ENCODE peak calls at places on chromosomes 7 and 10, in eight cellular contexts. One of them, this sample, is unnamed.

GRCh38 chr10:18204050-18204449 is 63.8 kb downstream of the CACNB2 start:
- DNase-seq in HL-60: no peak
- DNase-seq in prostate gland: no peak
- DNase-seq in HCT116: no peak
- DNase-seq in sigmoid colon: no peak
- DNase-seq in GM23338: no peak
- DNase-seq in endothelial cell of umbilical vein: no peak
- DNase-seq in Panc1: no peak
- DNase-seq in this sample: no peak

GRCh38 chr7:130491841-130492518 is at the start of gene MEST:
- DNase-seq in HL-60: no peak
- DNase-seq in prostate gland: peak
- DNase-seq in HCT116: no peak
- DNase-seq in sigmoid colon: no peak
- DNase-seq in GM23338: peak
- DNase-seq in endothelial cell of umbilical vein: peak
- DNase-seq in Panc1: no peak
- DNase-seq in this sample: peak

GRCh38 chr7:113392841-113393540 is 274.6 kb upstream of the SMIM30 start:
- DNase-seq in HL-60: no peak
- DNase-seq in prostate gland: no peak
- DNase-seq in HCT116: no peak
- DNase-seq in sigmoid colon: no peak
- DNase-seq in GM23338: no peak
- DNase-seq in endothelial cell of umbilical vein: no peak
- DNase-seq in Panc1: no peak
- DNase-seq in this sample: no peak

GRCh38 chr10:105682911-105683310 is 1041.8 kb downstream of the SORCS3 start:
- DNase-seq in HL-60: no peak
- DNase-seq in prostate gland: no peak
- DNase-seq in HCT116: no peak
- DNase-seq in sigmoid colon: no peak
- DNase-seq in GM23338: no peak
- DNase-seq in endothelial cell of umbilical vein: no peak
- DNase-seq in Panc1: no peak
- DNase-seq in this sample: no peak

GRCh38 chr10:71040890-71041590 is 152.7 kb upstream of the PCBD1 start:
- DNase-seq in HL-60: no peak
- DNase-seq in prostate gland: no peak
- DNase-seq in HCT116: no peak
- DNase-seq in sigmoid colon: no peak
- DNase-seq in GM23338: no peak
- DNase-seq in endothelial cell of umbilical vein: no peak
- DNase-seq in Panc1: no peak
- DNase-seq in this sample: no peak

GRCh38 chr10:52740913-52741675 is 31.5 kb downstream of the MBL2 start:
- DNase-seq in HL-60: peak
- DNase-seq in prostate gland: no peak
- DNase-seq in HCT116: peak
- DNase-seq in sigmoid colon: no peak
- DNase-seq in GM23338: peak
- DNase-seq in endothelial cell of umbilical vein: peak
- DNase-seq in Panc1: peak
- DNase-seq in this sample: no peak

GRCh38 chr10:52215745-52216361 is 98.2 kb upstream of the DKK1 start:
- DNase-seq in HL-60: peak
- DNase-seq in prostate gland: peak
- DNase-seq in HCT116: peak
- DNase-seq in sigmoid colon: no peak
- DNase-seq in GM23338: peak
- DNase-seq in endothelial cell of umbilical vein: peak
- DNase-seq in Panc1: peak
- DNase-seq in this sample: no peak

GRCh38 chr10:97701438-97702064 is 12.0 kb upstream of the MARVELD1 start:
- DNase-seq in HL-60: peak
- DNase-seq in prostate gland: peak
- DNase-seq in HCT116: no peak
- DNase-seq in sigmoid colon: no peak
- DNase-seq in GM23338: peak
- DNase-seq in endothelial cell of umbilical vein: peak
- DNase-seq in Panc1: peak
- DNase-seq in this sample: no peak

GRCh38 chr10:50362547-50363125 is 111.3 kb upstream of the ASAH2 start:
- DNase-seq in HL-60: no peak
- DNase-seq in prostate gland: no peak
- DNase-seq in HCT116: no peak
- DNase-seq in sigmoid colon: no peak
- DNase-seq in GM23338: no peak
- DNase-seq in endothelial cell of umbilical vein: no peak
- DNase-seq in Panc1: no peak
- DNase-seq in this sample: no peak

GRCh38 chr10:74882427-74882826 is 56.0 kb downstream of the KAT6B start:
- DNase-seq in HL-60: no peak
- DNase-seq in prostate gland: no peak
- DNase-seq in HCT116: no peak
- DNase-seq in sigmoid colon: no peak
- DNase-seq in GM23338: no peak
- DNase-seq in endothelial cell of umbilical vein: no peak
- DNase-seq in Panc1: no peak
- DNase-seq in this sample: no peak

GRCh38 chr7:30252885-30253795 is 31.3 kb upstream of the ZNRF2 start:
- DNase-seq in HL-60: no peak
- DNase-seq in prostate gland: peak
- DNase-seq in HCT116: no peak
- DNase-seq in sigmoid colon: peak
- DNase-seq in GM23338: no peak
- DNase-seq in endothelial cell of umbilical vein: peak
- DNase-seq in Panc1: no peak
- DNase-seq in this sample: peak

GRCh38 chr10:126242352-126243260 is 145.7 kb downstream of the ADAM12 start:
- DNase-seq in HL-60: no peak
- DNase-seq in prostate gland: peak
- DNase-seq in HCT116: no peak
- DNase-seq in sigmoid colon: no peak
- DNase-seq in GM23338: no peak
- DNase-seq in endothelial cell of umbilical vein: no peak
- DNase-seq in Panc1: no peak
- DNase-seq in this sample: no peak

GRCh38 chr7:100476903-100477870 is 1.8 kb downstream of the TSC22D4 start:
- DNase-seq in HL-60: peak
- DNase-seq in prostate gland: no peak
- DNase-seq in HCT116: no peak
- DNase-seq in sigmoid colon: no peak
- DNase-seq in GM23338: peak
- DNase-seq in endothelial cell of umbilical vein: peak
- DNase-seq in Panc1: no peak
- DNase-seq in this sample: peak

GRCh38 chr7:105009667-105010537 is 4.1 kb upstream of the KMT2E start:
- DNase-seq in HL-60: no peak
- DNase-seq in prostate gland: no peak
- DNase-seq in HCT116: no peak
- DNase-seq in sigmoid colon: no peak
- DNase-seq in GM23338: no peak
- DNase-seq in endothelial cell of umbilical vein: peak
- DNase-seq in Panc1: no peak
- DNase-seq in this sample: no peak

GRCh38 chr10:73899401-73899780 is 11.5 kb upstream of the PLAU start:
- DNase-seq in HL-60: peak
- DNase-seq in prostate gland: no peak
- DNase-seq in HCT116: peak
- DNase-seq in sigmoid colon: no peak
- DNase-seq in GM23338: no peak
- DNase-seq in endothelial cell of umbilical vein: peak
- DNase-seq in Panc1: no peak
- DNase-seq in this sample: no peak

GRCh38 chr7:16034353-16034752 is 347.9 kb upstream of the MEOX2 start:
- DNase-seq in HL-60: no peak
- DNase-seq in prostate gland: no peak
- DNase-seq in HCT116: no peak
- DNase-seq in sigmoid colon: no peak
- DNase-seq in GM23338: no peak
- DNase-seq in endothelial cell of umbilical vein: peak
- DNase-seq in Panc1: no peak
- DNase-seq in this sample: no peak

GRCh38 chr10:70760271-70760787 is 24.8 kb downstream of the TBATA start:
- DNase-seq in HL-60: no peak
- DNase-seq in prostate gland: no peak
- DNase-seq in HCT116: no peak
- DNase-seq in sigmoid colon: peak
- DNase-seq in GM23338: no peak
- DNase-seq in endothelial cell of umbilical vein: no peak
- DNase-seq in Panc1: no peak
- DNase-seq in this sample: peak

GRCh38 chr7:25863727-25864116 is 288.3 kb upstream of the NFE2L3 start:
- DNase-seq in HL-60: no peak
- DNase-seq in prostate gland: no peak
- DNase-seq in HCT116: no peak
- DNase-seq in sigmoid colon: no peak
- DNase-seq in GM23338: no peak
- DNase-seq in endothelial cell of umbilical vein: peak
- DNase-seq in Panc1: no peak
- DNase-seq in this sample: no peak

GRCh38 chr7:25862993-25863726 is 288.8 kb upstream of the NFE2L3 start:
- DNase-seq in HL-60: no peak
- DNase-seq in prostate gland: no peak
- DNase-seq in HCT116: no peak
- DNase-seq in sigmoid colon: no peak
- DNase-seq in GM23338: no peak
- DNase-seq in endothelial cell of umbilical vein: no peak
- DNase-seq in Panc1: no peak
- DNase-seq in this sample: no peak

GRCh38 chr7:25861704-25862253 is 290.2 kb upstream of the NFE2L3 start:
- DNase-seq in HL-60: no peak
- DNase-seq in prostate gland: no peak
- DNase-seq in HCT116: no peak
- DNase-seq in sigmoid colon: no peak
- DNase-seq in GM23338: no peak
- DNase-seq in endothelial cell of umbilical vein: no peak
- DNase-seq in Panc1: no peak
- DNase-seq in this sample: no peak

GRCh38 chr7:25860882-25861228 is 291.1 kb upstream of the NFE2L3 start:
- DNase-seq in HL-60: no peak
- DNase-seq in prostate gland: no peak
- DNase-seq in HCT116: no peak
- DNase-seq in sigmoid colon: no peak
- DNase-seq in GM23338: no peak
- DNase-seq in endothelial cell of umbilical vein: no peak
- DNase-seq in Panc1: no peak
- DNase-seq in this sample: no peak

DNA sequence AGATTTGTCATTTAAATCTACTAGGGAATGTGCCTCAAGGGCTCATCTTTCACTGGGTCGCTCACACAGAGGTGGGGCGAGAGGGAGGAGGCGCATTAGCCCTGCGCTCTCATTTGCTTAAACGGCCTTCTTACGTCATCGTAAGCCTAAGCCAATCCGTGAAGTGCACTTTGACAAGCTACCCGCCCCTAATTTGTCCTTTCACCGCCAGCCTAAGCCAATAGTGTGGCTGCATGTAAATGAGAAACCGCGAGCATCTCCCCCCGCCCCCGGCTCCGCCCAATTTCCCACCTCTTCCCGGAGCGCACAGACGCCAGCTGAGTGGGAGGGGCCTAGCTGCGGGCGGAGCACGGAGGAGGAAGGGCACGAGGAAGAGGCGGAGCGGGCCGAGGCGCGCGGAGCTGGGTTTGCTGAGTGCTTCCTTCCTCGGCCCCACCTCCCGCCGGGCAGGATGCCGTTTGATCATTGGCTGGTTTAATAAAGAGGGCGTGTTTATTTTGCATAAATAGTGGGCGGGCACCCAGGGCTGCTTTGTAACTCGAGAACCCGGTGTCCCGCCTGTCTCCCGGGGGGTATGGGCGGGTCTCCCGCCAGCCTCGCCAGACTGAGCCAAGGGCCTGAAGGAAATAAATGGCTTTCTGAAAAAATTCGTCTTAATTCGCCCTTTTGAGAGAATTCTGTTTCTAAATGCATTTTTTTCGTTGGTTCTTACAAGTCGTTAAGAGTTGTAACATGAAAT is 289.6 kb upstream of the NFE2L3 start:
- DNase-seq in HL-60: peak
- DNase-seq in prostate gland: peak
- DNase-seq in HCT116: peak
- DNase-seq in sigmoid colon: peak
- DNase-seq in GM23338: peak
- DNase-seq in endothelial cell of umbilical vein: peak
- DNase-seq in Panc1: peak
- DNase-seq in this sample: peak
- TF ChIP-seq POLR2AphosphoS5 in HL-60: no peak
- TF ChIP-seq POLR2AphosphoS5 in prostate gland: peak
- TF ChIP-seq POLR2AphosphoS5 in HCT116: no peak
- TF ChIP-seq POLR2AphosphoS5 in sigmoid colon: no peak
- TF ChIP-seq POLR2AphosphoS5 in GM23338: no peak
- TF ChIP-seq POLR2AphosphoS5 in endothelial cell of umbilical vein: peak
- TF ChIP-seq POLR2AphosphoS5 in Panc1: no peak
- TF ChIP-seq POLR2AphosphoS5 in this sample: peak

GRCh38 chr10:59064759-59065498 is 111.5 kb upstream of the PHYHIPL start:
- DNase-seq in HL-60: no peak
- DNase-seq in prostate gland: no peak
- DNase-seq in HCT116: no peak
- DNase-seq in sigmoid colon: no peak
- DNase-seq in GM23338: no peak
- DNase-seq in endothelial cell of umbilical vein: no peak
- DNase-seq in Panc1: no peak
- DNase-seq in this sample: no peak
- TF ChIP-seq POLR2AphosphoS5 in HL-60: no peak
- TF ChIP-seq POLR2AphosphoS5 in prostate gland: no peak
- TF ChIP-seq POLR2AphosphoS5 in HCT116: no peak
- TF ChIP-seq POLR2AphosphoS5 in sigmoid colon: no peak
- TF ChIP-seq POLR2AphosphoS5 in GM23338: no peak
- TF ChIP-seq POLR2AphosphoS5 in endothelial cell of umbilical vein: no peak
- TF ChIP-seq POLR2AphosphoS5 in Panc1: no peak
- TF ChIP-seq POLR2AphosphoS5 in this sample: no peak

GRCh38 chr7:35446091-35446490 is 192.2 kb upstream of the TBX20 start:
- DNase-seq in HL-60: no peak
- DNase-seq in prostate gland: no peak
- DNase-seq in HCT116: no peak
- DNase-seq in sigmoid colon: no peak
- DNase-seq in GM23338: peak
- DNase-seq in endothelial cell of umbilical vein: no peak
- DNase-seq in Panc1: no peak
- DNase-seq in this sample: no peak

GRCh38 chr7:35454575-35455385 is 200.9 kb upstream of the TBX20 start:
- DNase-seq in HL-60: no peak
- DNase-seq in prostate gland: no peak
- DNase-seq in HCT116: no peak
- DNase-seq in sigmoid colon: no peak
- DNase-seq in GM23338: peak
- DNase-seq in endothelial cell of umbilical vein: no peak
- DNase-seq in Panc1: no peak
- DNase-seq in this sample: peak

GRCh38 chr7:35450456-35450855 is 196.6 kb upstream of the TBX20 start:
- DNase-seq in HL-60: no peak
- DNase-seq in prostate gland: no peak
- DNase-seq in HCT116: no peak
- DNase-seq in sigmoid colon: no peak
- DNase-seq in GM23338: no peak
- DNase-seq in endothelial cell of umbilical vein: no peak
- DNase-seq in Panc1: no peak
- DNase-seq in this sample: no peak
- TF ChIP-seq POLR2AphosphoS5 in HL-60: no peak
- TF ChIP-seq POLR2AphosphoS5 in prostate gland: no peak
- TF ChIP-seq POLR2AphosphoS5 in HCT116: no peak
- TF ChIP-seq POLR2AphosphoS5 in sigmoid colon: no peak
- TF ChIP-seq POLR2AphosphoS5 in GM23338: no peak
- TF ChIP-seq POLR2AphosphoS5 in endothelial cell of umbilical vein: no peak
- TF ChIP-seq POLR2AphosphoS5 in Panc1: no peak
- TF ChIP-seq POLR2AphosphoS5 in this sample: no peak

GRCh38 chr10:23096814-23097549 is 1.6 kb downstream of the MSRB2 start:
- DNase-seq in HL-60: no peak
- DNase-seq in prostate gland: peak
- DNase-seq in HCT116: no peak
- DNase-seq in sigmoid colon: peak
- DNase-seq in GM23338: no peak
- DNase-seq in endothelial cell of umbilical vein: peak
- DNase-seq in Panc1: no peak
- DNase-seq in this sample: peak
- TF ChIP-seq POLR2AphosphoS5 in HL-60: no peak
- TF ChIP-seq POLR2AphosphoS5 in prostate gland: peak
- TF ChIP-seq POLR2AphosphoS5 in HCT116: no peak
- TF ChIP-seq POLR2AphosphoS5 in sigmoid colon: peak
- TF ChIP-seq POLR2AphosphoS5 in GM23338: no peak
- TF ChIP-seq POLR2AphosphoS5 in endothelial cell of umbilical vein: no peak
- TF ChIP-seq POLR2AphosphoS5 in Panc1: no peak
- TF ChIP-seq POLR2AphosphoS5 in this sample: no peak